ENCODE peak calls at places on chromosomes 7 and 10, in eight cellular contexts. P is NCI-H510A, S is kidney, N is LNCaP clone FGC, R is cardiac muscle cell, V is astrocyte of the spinal cord, I is fibroblast of villous mesenchyme, K is fibroblast of mammary gland. M is an unnamed sample.

GRCh38 chr10:88538038-88538437 is 45.1 kb downstream of the RNLS start:
- DNase-seq in K (peak), S (no peak), N (no peak), P (no peak), R (no peak), I (peak), V (peak), M (no peak)

GRCh38 chr10:59991661-59992060 is 85.3 kb upstream of the CCDC6 start:
- DNase-seq in N (peak), I (peak), P (peak), R (no peak), V (peak), K (peak), S (no peak), M (no peak)

GRCh38 chr7:70016044-70016770 is 417.9 kb downstream of the AUTS2 start:
- DNase-seq in I (peak), S (no peak), N (no peak), P (no peak), R (no peak), V (peak), K (peak), M (no peak)

GRCh38 chr10:112083526-112083925 is 100.0 kb downstream of the GPAM start:
- DNase-seq in K (no peak), I (no peak), P (no peak), S (no peak), N (no peak), R (no peak), V (no peak), M (no peak)

GRCh38 chr10:69318997-69319727 is 40.9 kb downstream of the HK1 start:
- DNase-seq in S (peak), V (peak), R (peak), K (peak), N (no peak), I (peak), P (peak), M (no peak)

GRCh38 chr10:121702351-121703320 is 104.4 kb upstream of the FGFR2 start:
- DNase-seq in P (no peak), S (no peak), N (no peak), K (peak), V (peak), I (peak), R (no peak), M (no peak)

GRCh38 chr7:25881317-25881716 is 270.7 kb upstream of the NFE2L3 start:
- DNase-seq in V (no peak), P (no peak), I (no peak), N (no peak), K (no peak), S (no peak), R (no peak), M (no peak)

GRCh38 chr7:66281678-66282593 is 76.8 kb downstream of the TPST1 start:
- DNase-seq in S (peak), I (peak), P (no peak), K (peak), R (no peak), N (peak), V (peak), M (no peak)

GRCh38 chr7:142476077-142476476 is 218.2 kb upstream of the PRSS58 start:
- DNase-seq in P (no peak), V (peak), N (no peak), R (no peak), K (peak), S (no peak), I (no peak), M (no peak)

GRCh38 chr7:37942934-37943610 is 22.6 kb downstream of the EPDR1 start:
- DNase-seq in R (peak), I (peak), V (peak), S (peak), P (no peak), N (no peak), K (peak), M (no peak)

GRCh38 chr10:43781480-43782361 is 133.0 kb upstream of the ZNF32 start:
- DNase-seq in V (no peak), N (no peak), S (no peak), R (no peak), K (no peak), I (no peak), P (no peak), M (no peak)

GRCh38 chr7:65373608-65374351 is at the start of gene ZNF92:
- DNase-seq in R (peak), S (peak), K (peak), V (peak), P (peak), N (peak), I (peak), M (peak)

GRCh38 chr7:40232242-40232929 is 97.6 kb downstream of the SUGCT start:
- DNase-seq in S (no peak), N (peak), V (peak), I (peak), P (no peak), K (peak), R (peak), M (no peak)

GRCh38 chr7:84100866-84101265 is 93.7 kb downstream of the SEMA3A start:
- DNase-seq in N (no peak), K (peak), V (peak), P (no peak), S (no peak), R (no peak), I (no peak), M (no peak)

GRCh38 chr10:14330390-14331071 is at the start of gene FRMD4A:
- DNase-seq in R (peak), S (no peak), I (no peak), K (no peak), P (no peak), N (no peak), V (no peak), M (no peak)

GRCh38 chr10:51204691-51205090 is 130.4 kb downstream of the PRKG1 start:
- DNase-seq in R (no peak), P (no peak), S (no peak), I (no peak), V (no peak), N (no peak), K (peak), M (no peak)

GRCh38 chr10:30833625-30833970 is 198.1 kb downstream of the ZNF438 start:
- DNase-seq in S (no peak), V (no peak), I (no peak), R (no peak), K (no peak), P (no peak), N (no peak), M (no peak)

GRCh38 chr10:77911535-77912123 is 14.9 kb downstream of the DLG5 start:
- DNase-seq in S (no peak), I (peak), P (no peak), N (no peak), K (no peak), V (no peak), R (no peak), M (no peak)

GRCh38 chr7:124688991-124689390 is 76.6 kb downstream of the GPR37 start:
- DNase-seq in V (peak), S (no peak), P (no peak), N (no peak), I (peak), K (no peak), R (no peak), M (no peak)

GRCh38 chr10:56028299-56029132 is 332.5 kb downstream of the ZWINT start:
- DNase-seq in V (no peak), N (no peak), R (peak), K (no peak), I (no peak), P (no peak), S (no peak), M (no peak)

M was measured in chondrocyte.